ENCODE peak calls at places on chromosomes 4 and X, in nine cellular contexts. W is A549, K is transverse colon, B is HepG2, Z is SK-N-SH, F is ovary, H is stomach, S is tibial nerve, L is K562. C is an unnamed sample.

GRCh38 chr4:93199492-93199891 is 629.1 kb upstream of the ATOH1 start:
- DNase-seq in B (peak), L (no peak), H (no peak), F (no peak), Z (peak), S (no peak), K (no peak), W (peak), C (no peak)

GRCh38 chr4:54543088-54543795 is 114.5 kb upstream of the KIT start:
- DNase-seq in K (no peak), B (no peak), L (no peak), H (no peak), S (no peak), Z (no peak), W (no peak), F (no peak), C (no peak)

GRCh38 chrX:102043380-102043779 is 82.1 kb upstream of the TCEAL2 start:
- DNase-seq in B (no peak), W (no peak), S (no peak), H (no peak), F (no peak), Z (no peak), K (no peak), L (no peak), C (no peak)

GRCh38 chrX:24339911-24340310 is 20.5 kb upstream of the SUPT20HL1 start:
- DNase-seq in F (no peak), H (no peak), W (no peak), B (no peak), S (no peak), Z (no peak), L (no peak), K (no peak), C (no peak)

GRCh38 chr4:147833254-147833653 is 101.4 kb downstream of the ARHGAP10 start:
- DNase-seq in K (no peak), Z (no peak), L (no peak), W (no peak), B (no peak), F (no peak), S (no peak), H (no peak), C (no peak)

GRCh38 chr4:75672461-75673026 is 667 bp downstream of the G3BP2 start:
- DNase-seq in F (peak), Z (peak), H (peak), B (peak), S (peak), L (peak), K (peak), W (peak), C (peak)

GRCh38 chr4:110099638-110100037 is 98.8 kb downstream of the ELOVL6 start:
- DNase-seq in S (no peak), W (no peak), L (no peak), B (no peak), F (no peak), Z (no peak), K (no peak), H (no peak), C (no peak)

GRCh38 chr4:88277711-88278025 is 6.7 kb downstream of the PPM1K start:
- DNase-seq in B (no peak), Z (no peak), F (no peak), L (no peak), W (no peak), S (no peak), K (no peak), H (no peak), C (no peak)

GRCh38 chrX:1244164-1245076 is 24.2 kb upstream of the CSF2RA start:
- DNase-seq in F (no peak), Z (no peak), H (no peak), L (no peak), K (no peak), B (no peak), S (no peak), W (peak), C (no peak)

GRCh38 chr4:37762294-37763163 is 64.0 kb upstream of the PGM2 start:
- DNase-seq in K (no peak), W (no peak), S (no peak), F (no peak), H (peak), L (no peak), B (peak), Z (no peak), C (no peak)

GRCh38 chrX:111652719-111653118 is 28.3 kb upstream of the ALG13 start:
- DNase-seq in Z (peak), L (no peak), H (no peak), B (no peak), F (no peak), S (no peak), W (no peak), K (no peak), C (no peak)
- TF ChIP-seq EP300 in Z (no peak), L (no peak), H (no peak), B (no peak), F (no peak), S (no peak), W (no peak), K (no peak), C (no peak)

GRCh38 chrX:10157545-10157944 is 770 bp downstream of the CLCN4 start:
- DNase-seq in H (no peak), S (no peak), B (no peak), K (no peak), F (no peak), L (no peak), W (no peak), Z (no peak), C (no peak)
- H3K27ac ChIP-seq in H (no peak), S (peak), B (peak), K (peak), F (peak), L (no peak), W (no peak), Z (no peak), C (no peak)

GRCh38 chr4:25857403-25857802 is 5.4 kb downstream of the SEL1L3 start:
- DNase-seq in S (no peak), H (no peak), L (no peak), Z (no peak), F (no peak), W (no peak), K (no peak), B (no peak), C (no peak)

GRCh38 chr4:25857851-25858400 is 4.9 kb downstream of the SEL1L3 start:
- DNase-seq in W (no peak), B (no peak), Z (no peak), S (no peak), F (no peak), L (no peak), K (no peak), H (no peak), C (no peak)

GRCh38 chr4:25859429-25860148 is 3.2 kb downstream of the SEL1L3 start:
- DNase-seq in W (no peak), K (no peak), S (no peak), L (no peak), B (no peak), H (no peak), Z (peak), F (no peak), C (no peak)

GRCh38 chr4:25860586-25861421 is 2.0 kb downstream of the SEL1L3 start:
- DNase-seq in H (peak), W (no peak), B (no peak), L (peak), Z (no peak), K (peak), S (no peak), F (no peak), C (no peak)

GRCh38 chr4:25856756-25857155 is 6.0 kb downstream of the SEL1L3 start:
- DNase-seq in W (no peak), S (no peak), L (no peak), H (no peak), B (no peak), F (no peak), Z (no peak), K (no peak), C (no peak)
- TF ChIP-seq EP300 in W (no peak), S (peak), L (no peak), H (no peak), B (no peak), F (no peak), Z (no peak), K (no peak), C (no peak)

GRCh38 chr4:154450971-154451370 is 40.6 kb downstream of the DCHS2 start:
- DNase-seq in F (no peak), Z (no peak), K (no peak), W (no peak), L (no peak), H (no peak), B (no peak), S (no peak), C (no peak)

GRCh38 chr4:154456889-154457288 is 34.7 kb downstream of the DCHS2 start:
- DNase-seq in W (no peak), S (no peak), F (no peak), K (no peak), Z (no peak), L (no peak), H (no peak), B (no peak), C (no peak)

DNA sequence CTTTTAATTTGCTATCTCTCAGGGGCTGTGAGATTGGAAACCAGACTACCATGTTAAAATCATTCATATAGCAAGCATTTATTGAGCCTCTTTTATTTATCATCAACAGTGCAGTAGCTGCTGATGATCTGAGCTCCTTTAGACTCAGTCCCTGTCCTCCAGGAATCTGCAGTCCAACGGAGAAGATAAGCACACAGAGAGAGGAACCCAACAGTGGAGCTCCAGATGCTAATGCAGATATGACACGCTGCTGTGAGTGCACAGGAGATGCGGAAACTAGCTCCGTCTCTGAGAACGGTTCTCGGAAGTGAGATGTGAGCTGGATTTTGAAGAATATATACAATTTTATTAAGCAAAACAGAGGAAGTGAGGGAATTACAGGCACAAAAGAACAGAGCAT is 35.4 kb downstream of the DCHS2 start:
- DNase-seq in F (no peak), W (no peak), L (peak), K (no peak), Z (no peak), B (no peak), H (no peak), S (no peak), C (no peak)
- H3K27ac ChIP-seq in F (no peak), W (no peak), L (peak), K (no peak), Z (no peak), B (no peak), H (no peak), S (no peak), C (no peak)

GRCh38 chrX:32045149-32045548 is 973.3 kb upstream of the FTHL17 start:
- DNase-seq in K (no peak), B (no peak), F (no peak), Z (no peak), S (no peak), L (no peak), W (no peak), H (no peak), C (no peak)

DNA sequence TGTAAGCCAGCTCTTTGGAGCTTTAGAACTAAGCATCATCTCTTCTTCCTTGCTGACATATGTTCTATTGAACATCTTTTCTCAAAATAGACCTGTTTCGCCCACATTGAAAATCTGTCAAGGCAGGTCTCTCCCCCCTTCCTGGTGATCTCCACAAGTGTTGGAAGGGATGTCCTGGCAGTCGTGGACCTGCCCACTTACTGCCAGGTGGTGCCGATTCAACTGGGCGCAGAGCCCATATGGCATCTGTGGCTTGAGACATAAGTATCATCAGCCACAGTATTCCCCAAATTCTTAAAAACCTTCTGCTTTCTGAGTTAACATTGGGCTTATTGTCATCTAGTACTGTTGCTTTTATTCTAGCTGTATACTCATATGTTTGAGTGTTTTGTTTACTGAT is 969.3 kb upstream of the FTHL17 start:
- DNase-seq in K (no peak), Z (no peak), W (no peak), H (no peak), B (no peak), F (no peak), S (no peak), L (no peak), C (no peak)
- TF ChIP-seq EP300 in K (no peak), Z (no peak), W (no peak), H (no peak), B (no peak), F (no peak), S (no peak), L (no peak), C (no peak)

GRCh38 chr4:105471566-105472176 is 2.2 kb downstream of the PPA2 start:
- DNase-seq in F (peak), Z (peak), L (peak), W (peak), S (peak), K (peak), B (peak), H (peak), C (peak)
- H3K27ac ChIP-seq in F (no peak), Z (no peak), L (peak), W (peak), S (peak), K (peak), B (peak), H (no peak), C (peak)

GRCh38 chr4:5751918-5752802 is 41.2 kb downstream of the EVC start:
- DNase-seq in B (no peak), L (no peak), S (no peak), W (no peak), F (no peak), Z (no peak), K (no peak), H (no peak), C (no peak)
- TF ChIP-seq EP300 in B (no peak), L (no peak), S (no peak), W (no peak), F (no peak), Z (no peak), K (no peak), H (no peak), C (no peak)

C was measured in esophagus muscularis mucosa.